ENCODE peak calls at places on chromosomes 5 and 9, in nine cellular contexts. W is heart right ventricle, C is left lung, A is cardiac muscle cell, Q is SJSA1, O is NT2/D1, M is sigmoid colon, K is adrenal gland, I is aorta. D is an unnamed sample. For H3K9me3 and H3K4me1, the result is how much of the 10 kb centered on the place peaks cover.

GRCh38 chr5:163379298-163380155 is 57.9 kb upstream of the CCNG1 start:
- DNase-seq in W (no peak), C (no peak), A (no peak), Q (no peak), O (no peak), M (no peak), K (peak), I (no peak), D (no peak)

GRCh38 chr5:40507095-40507494 is 172.6 kb upstream of the PTGER4 start:
- DNase-seq in W (no peak), C (no peak), A (no peak), Q (no peak), O (no peak), M (no peak), K (no peak), I (no peak), D (no peak)

GRCh38 chr9:100322954-100323536 is 29.7 kb downstream of the TEX10 start:
- DNase-seq in W (no peak), C (no peak), A (peak), Q (peak), O (peak), M (no peak), K (peak), I (no peak), D (peak)

GRCh38 chr9:88310310-88310980 is 77.8 kb upstream of the SPIN1 start:
- DNase-seq in W (no peak), C (no peak), A (no peak), Q (no peak), O (no peak), M (peak), K (no peak), I (no peak), D (no peak)

GRCh38 chr5:180343110-180343845 is 9.9 kb downstream of the GFPT2 start:
- DNase-seq in W (no peak), C (peak), A (no peak), Q (peak), O (no peak), M (peak), K (no peak), I (peak), D (no peak)

GRCh38 chr5:102670224-102670836 is 84.8 kb upstream of the PAM start:
- DNase-seq in W (peak), C (no peak), A (peak), Q (peak), O (no peak), M (no peak), K (peak), I (no peak), D (peak)

GRCh38 chr9:131651160-131651559 is 88.7 kb downstream of the RAPGEF1 start:
- DNase-seq in W (no peak), C (no peak), A (no peak), Q (no peak), O (no peak), M (no peak), K (no peak), I (no peak), D (no peak)

GRCh38 chr5:67000794-67001475 is 195.7 kb downstream of the CD180 start:
- DNase-seq in W (no peak), C (no peak), A (no peak), Q (no peak), O (no peak), M (no peak), K (no peak), I (no peak), D (no peak)

GRCh38 chr5:1729641-1730486 is 69.8 kb downstream of the MRPL36 start:
- DNase-seq in W (no peak), C (peak), A (no peak), Q (peak), O (no peak), M (peak), K (no peak), I (no peak), D (no peak)

GRCh38 chr9:91162311-91162710 is 199.4 kb downstream of the AUH start:
- DNase-seq in W (no peak), C (no peak), A (no peak), Q (no peak), O (no peak), M (no peak), K (no peak), I (no peak), D (no peak)

GRCh38 chr5:92694067-92694466 is 887.0 kb downstream of the NR2F1-AS1 start:
- DNase-seq in W (no peak), C (no peak), A (no peak), Q (no peak), O (no peak), M (no peak), K (no peak), I (no peak), D (no peak)

GRCh38 chr9:6876195-6876594 is 118.4 kb downstream of the KDM4C start:
- DNase-seq in W (no peak), C (no peak), A (no peak), Q (no peak), O (no peak), M (no peak), K (no peak), I (no peak), D (no peak)

GRCh38 chr5:15719784-15720183 is 219.8 kb downstream of the FBXL7 start:
- DNase-seq in W (no peak), C (no peak), A (no peak), Q (no peak), O (no peak), M (no peak), K (no peak), I (no peak), D (no peak)

GRCh38 chr5:130135506-130135905 is 231.2 kb downstream of the CHSY3 start:
- DNase-seq in W (no peak), C (no peak), A (no peak), Q (no peak), O (no peak), M (no peak), K (no peak), I (no peak), D (no peak)

GRCh38 chr9:97880336-97880735 is 27.3 kb downstream of the FOXE1 start:
- DNase-seq in W (no peak), C (no peak), A (no peak), Q (no peak), O (no peak), M (no peak), K (peak), I (no peak), D (no peak)

GRCh38 chr5:475704-476101 is 32.7 kb downstream of the EXOC3 start:
- DNase-seq in W (peak), C (peak), A (no peak), Q (no peak), O (no peak), M (peak), K (no peak), I (peak), D (peak)

GRCh38 chr9:133707065-133707760 is 30.9 kb downstream of the SARDH start:
- DNase-seq in W (peak), C (no peak), A (no peak), Q (no peak), O (no peak), M (peak), K (peak), I (peak), D (no peak)

GRCh38 chr5:113807384-113808053 is 294.0 kb downstream of the YTHDC2 start:
- DNase-seq in W (no peak), C (no peak), A (peak), Q (no peak), O (no peak), M (peak), K (no peak), I (peak), D (no peak)

GRCh38 chr5:135822959-135823358 is 11.5 kb upstream of the SLC25A48 start:
- DNase-seq in W (no peak), C (no peak), A (no peak), Q (no peak), O (no peak), M (no peak), K (no peak), I (no peak), D (no peak)

GRCh38 chr5:147169399-147169798 is 65.4 kb upstream of the STK32A start:
- DNase-seq in W (no peak), C (no peak), A (no peak), Q (no peak), O (no peak), M (no peak), K (peak), I (peak), D (no peak)

GRCh38 chr9:136975624-136976023 is 1.7 kb upstream of the PTGDS start:
- DNase-seq in W (peak), C (no peak), A (no peak), Q (no peak), O (no peak), M (no peak), K (no peak), I (no peak), D (no peak)

GRCh38 chr9:136881691-136882108 is 4.6 kb upstream of the TRAF2 start:
- DNase-seq in W (no peak), C (no peak), A (peak), Q (no peak), O (no peak), M (no peak), K (no peak), I (no peak), D (peak)

GRCh38 chr5:141359790-141360426 is at the start of gene PCDHGB2:
- DNase-seq in W (no peak), C (no peak), A (peak), Q (no peak), O (no peak), M (no peak), K (no peak), I (no peak), D (no peak)
- H3K9me3 ChIP-seq in W (half or more), C (half or more), A (under half), Q (under half), O (under half), M (half or more), K (under half), I (under half), D (half or more)

GRCh38 chr5:5350101-5350500 is 72.4 kb upstream of the ICE1 start:
- DNase-seq in W (no peak), C (no peak), A (no peak), Q (peak), O (no peak), M (no peak), K (no peak), I (no peak), D (no peak)
- H3K4me1 ChIP-seq in W (under half), C (under half), A (under half), Q (under half), O (under half), M (under half), K (under half), I (under half), D (under half)

DNA sequence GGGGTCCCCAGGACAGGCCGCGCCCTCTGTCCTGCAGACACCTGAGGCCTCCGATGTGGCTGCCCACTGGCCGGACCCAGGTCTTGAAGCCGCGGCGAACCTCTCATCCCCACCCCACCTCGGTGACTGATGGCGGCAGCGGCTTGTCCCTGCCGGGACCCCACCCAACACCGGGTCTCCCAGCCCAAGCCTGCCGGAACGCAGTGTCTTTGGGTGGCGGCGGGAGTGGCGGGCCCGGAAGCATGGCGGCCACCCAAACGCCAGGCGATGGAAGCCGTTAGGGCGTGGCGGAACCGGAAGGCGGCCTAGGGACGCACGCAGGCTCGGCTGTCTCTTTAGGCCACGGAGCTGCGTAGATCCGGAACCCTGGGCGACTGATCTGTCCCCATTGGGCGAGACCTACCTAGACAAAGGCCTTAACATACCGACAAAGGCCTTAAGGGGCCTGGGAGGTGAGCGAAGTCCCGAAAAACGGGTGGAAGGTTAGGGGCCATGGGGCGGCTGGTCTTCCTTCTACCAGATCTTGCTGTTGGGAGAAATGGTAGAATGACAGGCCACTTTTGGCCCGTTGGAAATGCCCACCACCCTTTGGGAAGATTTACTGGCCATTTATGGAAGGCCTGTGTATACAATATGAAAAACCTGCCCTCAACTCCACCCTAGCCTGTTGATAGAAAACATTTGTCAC is 94.6 kb upstream of the SMC2 start:
- DNase-seq in W (peak), C (peak), A (no peak), Q (no peak), O (no peak), M (no peak), K (no peak), I (peak), D (no peak)
- H3K9me3 ChIP-seq in W (under half), C (under half), A (under half), Q (under half), O (under half), M (under half), K (under half), I (under half), D (under half)

DNA sequence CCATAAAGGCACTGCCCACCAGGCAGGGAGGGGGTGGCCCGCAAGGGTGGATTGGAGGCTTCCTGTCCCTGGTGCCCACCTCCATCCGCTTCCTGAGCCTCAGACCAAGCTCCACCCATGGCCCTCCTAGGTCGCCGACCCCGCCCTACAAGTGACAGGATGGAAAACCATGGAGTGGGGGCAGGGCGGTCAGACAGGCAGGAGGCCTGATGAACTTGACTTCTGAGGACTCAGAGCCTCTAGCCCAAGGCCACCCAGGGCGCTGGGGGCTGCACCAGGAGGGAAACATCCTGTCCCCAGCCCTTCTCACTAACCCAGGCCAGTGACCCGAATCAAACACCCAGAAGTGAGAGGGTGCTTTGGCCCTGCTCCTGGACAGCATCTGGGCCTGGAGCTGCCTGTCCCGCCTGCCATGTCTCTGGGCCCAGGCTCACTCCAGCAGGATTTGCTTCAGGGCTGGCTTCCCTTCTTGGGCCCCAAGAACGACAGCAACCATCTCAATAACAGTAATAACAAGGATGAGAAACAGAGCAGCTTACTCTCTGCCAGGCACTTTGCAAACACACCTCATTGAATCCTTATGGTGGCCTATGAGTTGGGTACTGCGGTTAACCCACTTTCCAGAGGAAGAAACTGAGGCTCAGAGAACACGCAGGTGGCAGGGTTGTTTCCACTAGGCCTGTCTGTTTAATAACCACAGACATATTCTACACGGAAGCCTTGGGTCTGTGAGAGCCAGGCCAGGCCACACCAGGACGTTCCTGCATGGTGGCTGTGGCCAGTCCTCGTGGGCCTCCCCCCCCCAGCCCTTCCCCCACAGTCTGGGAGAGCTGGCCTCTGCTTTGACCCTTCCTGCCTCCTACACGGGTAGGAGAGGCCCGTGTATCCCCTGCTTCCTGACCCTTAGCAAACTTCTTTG is 4.4 kb upstream of the ST6GALNAC6 start:
- DNase-seq in W (peak), C (peak), A (peak), Q (peak), O (peak), M (peak), K (peak), I (peak), D (peak)
- H3K4me1 ChIP-seq in W (half or more), C (half or more), A (under half), Q (half or more), O (under half), M (under half), K (under half), I (under half), D (half or more)

DNA sequence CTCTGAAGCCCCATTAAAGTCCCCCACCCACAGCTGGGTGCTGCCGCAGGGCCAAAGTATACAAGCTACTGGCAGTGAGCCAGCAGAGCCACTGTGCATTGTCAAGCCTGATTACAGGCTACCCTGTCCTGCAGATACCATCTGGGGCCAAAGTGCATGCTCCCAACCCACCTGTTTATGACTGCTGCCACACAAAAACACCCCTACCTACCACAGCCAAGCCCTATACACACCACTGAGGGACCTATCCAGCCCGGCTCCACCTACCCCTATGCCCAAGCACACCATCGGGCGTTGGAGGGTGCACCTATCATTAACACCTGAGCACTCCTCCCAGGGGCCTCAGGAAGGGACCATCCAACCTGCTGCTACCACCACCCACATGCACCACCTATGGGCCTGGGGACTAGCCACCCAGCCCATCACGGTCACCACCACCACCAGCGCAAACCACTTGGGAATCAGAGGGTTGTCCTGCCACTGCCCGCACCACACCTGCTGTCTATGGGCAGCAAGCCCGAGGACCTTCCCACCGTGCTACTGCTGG is 105.0 kb downstream of the PLPP1 start:
- DNase-seq in W (peak), C (no peak), A (no peak), Q (no peak), O (no peak), M (no peak), K (no peak), I (no peak), D (peak)
- H3K9me3 ChIP-seq in W (under half), C (under half), A (under half), Q (under half), O (under half), M (under half), K (under half), I (under half), D (under half)

GRCh38 chr9:89394412-89394811 is 76.1 kb downstream of the SECISBP2 start:
- DNase-seq in W (no peak), C (no peak), A (no peak), Q (no peak), O (no peak), M (no peak), K (no peak), I (no peak), D (no peak)

GRCh38 chr9:89388868-89389177 is 70.5 kb downstream of the SECISBP2 start:
- DNase-seq in W (no peak), C (no peak), A (no peak), Q (no peak), O (no peak), M (no peak), K (no peak), I (no peak), D (no peak)

GRCh38 chr9:89390068-89390555 is 71.8 kb downstream of the SECISBP2 start:
- DNase-seq in W (no peak), C (no peak), A (no peak), Q (no peak), O (no peak), M (no peak), K (no peak), I (no peak), D (no peak)

GRCh38 chr9:89390578-89390977 is 72.3 kb downstream of the SECISBP2 start:
- DNase-seq in W (no peak), C (no peak), A (no peak), Q (no peak), O (no peak), M (no peak), K (no peak), I (no peak), D (no peak)

DNA sequence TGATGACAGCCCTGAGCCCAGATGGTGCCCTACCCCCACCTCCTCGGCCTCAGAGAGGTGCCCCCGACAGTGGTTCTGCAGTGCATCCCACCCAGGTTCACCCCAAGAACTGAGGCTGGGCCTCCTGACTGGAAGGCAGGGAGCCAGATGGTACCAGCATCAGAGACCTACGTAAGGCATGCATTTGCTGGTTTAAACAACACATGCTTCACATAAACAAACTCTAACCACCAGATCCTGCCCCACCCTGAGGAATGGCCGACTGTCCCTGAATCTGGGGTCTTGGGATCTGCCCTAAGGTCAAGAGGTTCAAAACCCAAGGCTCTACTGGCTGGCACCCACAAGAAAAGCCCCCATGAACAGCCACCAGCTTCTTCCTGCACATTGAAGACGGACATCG is 73.3 kb downstream of the SECISBP2 start:
- DNase-seq in W (no peak), C (no peak), A (no peak), Q (no peak), O (no peak), M (no peak), K (no peak), I (no peak), D (no peak)
- H3K4me1 ChIP-seq in W (under half), C (under half), A (under half), Q (under half), O (under half), M (under half), K (under half), I (under half), D (under half)